ENCODE peak calls at places on chromosomes 4 and X, in eight cellular contexts. W is fibroblast of lung, C is BE2C, Q is lower lobe of right lung, D is K562, T is RWPE1, X is endothelial cell, L is B cell. P is an unnamed sample.

GRCh38 chr4:134727696-134728095 is 526.1 kb upstream of the PABPC4L start:
- DNase-seq in C (peak), D (no peak), Q (no peak), L (no peak), T (no peak), W (no peak), X (no peak), P (no peak)

GRCh38 chr4:33780952-33781655 is 2463.2 kb downstream of the ARAP2 start:
- DNase-seq in D (no peak), X (no peak), L (no peak), W (peak), C (no peak), Q (no peak), T (peak), P (peak)

GRCh38 chr4:173013232-173013932 is 155.2 kb upstream of the GALNT7 start:
- DNase-seq in T (peak), W (peak), Q (no peak), D (peak), L (peak), C (peak), X (peak), P (peak)

GRCh38 chrX:107902721-107903120 is 77.1 kb downstream of the MID2 start:
- DNase-seq in W (no peak), X (no peak), C (no peak), Q (no peak), L (no peak), D (no peak), T (no peak), P (no peak)

GRCh38 chrX:129842510-129843208 is 1.0 kb downstream of the ZDHHC9 start:
- DNase-seq in D (peak), W (peak), T (no peak), C (no peak), Q (peak), X (peak), L (no peak), P (peak)

GRCh38 chrX:38636949-38637819 is 75.8 kb downstream of the TSPAN7 start:
- DNase-seq in D (no peak), L (no peak), C (peak), Q (no peak), X (no peak), W (no peak), T (no peak), P (no peak)

GRCh38 chr4:95921470-95921869 is 81.6 kb downstream of the PDHA2 start:
- DNase-seq in X (no peak), D (no peak), L (no peak), Q (no peak), C (no peak), T (no peak), W (no peak), P (no peak)

GRCh38 chr4:74284074-74284473 is 24.2 kb upstream of the EPGN start:
- DNase-seq in W (peak), X (no peak), C (no peak), T (peak), Q (no peak), L (no peak), D (no peak), P (peak)

GRCh38 chr4:96585304-96585703 is 745.4 kb downstream of the PDHA2 start:
- DNase-seq in Q (no peak), D (no peak), L (no peak), C (no peak), X (no peak), W (no peak), T (no peak), P (no peak)

GRCh38 chr4:92328095-92328494 is 24.3 kb downstream of the GRID2 start:
- DNase-seq in T (no peak), W (no peak), Q (no peak), D (no peak), X (no peak), C (no peak), L (no peak), P (no peak)

GRCh38 chr4:7419961-7420660 is 14.6 kb downstream of the PSAPL1 start:
- DNase-seq in X (no peak), Q (no peak), T (no peak), C (no peak), W (no peak), L (no peak), D (no peak), P (no peak)

GRCh38 chrX:114800719-114801118 is 216.7 kb downstream of the IL13RA2 start:
- DNase-seq in L (no peak), X (no peak), T (peak), C (no peak), Q (no peak), D (peak), W (peak), P (peak)

GRCh38 chr4:150181536-150181935 is 103.3 kb downstream of the DCLK2 start:
- DNase-seq in X (peak), Q (no peak), T (no peak), W (peak), L (no peak), D (no peak), C (no peak), P (no peak)

GRCh38 chr4:158787718-158788441 is 19.1 kb downstream of the FNIP2 start:
- DNase-seq in Q (no peak), C (no peak), T (no peak), D (peak), L (no peak), X (no peak), W (no peak), P (no peak)

GRCh38 chrX:40508560-40508959 is 72.2 kb upstream of the ATP6AP2 start:
- DNase-seq in L (no peak), Q (no peak), D (no peak), C (no peak), T (no peak), X (no peak), W (no peak), P (no peak)

GRCh38 chrX:47093248-47093647 is 15.0 kb downstream of the RGN start:
- DNase-seq in T (peak), C (peak), X (no peak), W (peak), Q (no peak), L (no peak), D (peak), P (peak)

GRCh38 chr4:22345055-22345454 is 170.8 kb downstream of the ADGRA3 start:
- DNase-seq in Q (no peak), L (no peak), C (no peak), T (no peak), D (no peak), W (no peak), X (no peak), P (no peak)

GRCh38 chr4:153634737-153635353 is 49.2 kb upstream of the TLR2 start:
- DNase-seq in W (peak), L (no peak), C (no peak), Q (no peak), T (peak), X (no peak), D (peak), P (peak)

GRCh38 chrX:12989456-12989855 is 14.5 kb downstream of the TMSB4X start:
- DNase-seq in W (peak), C (no peak), D (no peak), Q (no peak), L (no peak), T (no peak), X (no peak), P (no peak)

GRCh38 chrX:48956728-48957414 is 536 bp downstream of the OTUD5 start:
- DNase-seq in T (no peak), X (peak), Q (peak), C (peak), L (peak), D (no peak), W (no peak), P (no peak)

GRCh38 chr4:84920591-84920990 is 45.9 kb downstream of the WDFY3 start:
- DNase-seq in C (no peak), D (no peak), T (peak), W (peak), L (no peak), X (no peak), Q (no peak), P (peak)

GRCh38 chrX:3184176-3184930 is 143.1 kb downstream of the ARSF start:
- DNase-seq in W (peak), T (no peak), X (no peak), C (no peak), Q (no peak), D (no peak), L (no peak), P (peak)

GRCh38 chrX:1502241-1502640 is 34.7 kb downstream of the P2RY8 start:
- DNase-seq in W (no peak), L (peak), D (peak), Q (no peak), X (no peak), C (no peak), T (no peak), P (no peak)

DNA sequence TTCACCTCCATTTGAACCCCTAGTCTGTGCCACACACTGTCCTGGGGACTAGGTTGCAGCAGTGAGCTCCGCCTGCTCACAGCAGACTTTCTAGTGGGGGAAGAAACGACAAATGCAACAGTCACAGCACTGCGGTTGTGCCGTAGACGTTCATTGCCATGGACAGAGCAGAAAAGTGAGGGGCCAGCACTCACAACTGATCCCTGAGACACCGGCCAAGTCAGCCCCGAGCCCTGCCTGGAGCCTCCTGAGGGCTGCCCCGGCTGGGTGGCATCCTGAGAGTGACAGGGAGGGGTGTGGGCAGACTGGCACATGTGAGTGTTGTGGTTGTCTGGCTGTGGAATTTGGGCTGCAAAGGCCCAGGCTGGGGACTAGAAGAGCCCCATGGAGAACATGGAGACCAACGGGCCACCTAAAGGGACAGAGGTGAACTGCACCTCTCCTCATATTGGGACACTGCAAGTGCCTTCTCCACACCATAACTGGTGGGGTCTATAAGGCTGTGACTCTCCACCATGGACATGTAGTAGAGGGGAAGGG is 4.6 kb downstream of the DUSP9 start:
- DNase-seq in L (peak), Q (no peak), D (no peak), X (no peak), C (no peak), T (no peak), W (no peak), P (no peak)
- TF ChIP-seq CTCF in L (peak), Q (no peak), D (peak), X (peak), C (peak), T (peak), W (peak), P (peak)

GRCh38 chrX:140697618-140698017 is 11.9 kb upstream of the LINC00632 start:
- DNase-seq in C (no peak), L (no peak), X (no peak), D (no peak), W (no peak), T (no peak), Q (no peak), P (no peak)
- TF ChIP-seq CTCF in C (peak), L (no peak), X (no peak), D (no peak), W (peak), T (no peak), Q (no peak), P (peak)

DNA sequence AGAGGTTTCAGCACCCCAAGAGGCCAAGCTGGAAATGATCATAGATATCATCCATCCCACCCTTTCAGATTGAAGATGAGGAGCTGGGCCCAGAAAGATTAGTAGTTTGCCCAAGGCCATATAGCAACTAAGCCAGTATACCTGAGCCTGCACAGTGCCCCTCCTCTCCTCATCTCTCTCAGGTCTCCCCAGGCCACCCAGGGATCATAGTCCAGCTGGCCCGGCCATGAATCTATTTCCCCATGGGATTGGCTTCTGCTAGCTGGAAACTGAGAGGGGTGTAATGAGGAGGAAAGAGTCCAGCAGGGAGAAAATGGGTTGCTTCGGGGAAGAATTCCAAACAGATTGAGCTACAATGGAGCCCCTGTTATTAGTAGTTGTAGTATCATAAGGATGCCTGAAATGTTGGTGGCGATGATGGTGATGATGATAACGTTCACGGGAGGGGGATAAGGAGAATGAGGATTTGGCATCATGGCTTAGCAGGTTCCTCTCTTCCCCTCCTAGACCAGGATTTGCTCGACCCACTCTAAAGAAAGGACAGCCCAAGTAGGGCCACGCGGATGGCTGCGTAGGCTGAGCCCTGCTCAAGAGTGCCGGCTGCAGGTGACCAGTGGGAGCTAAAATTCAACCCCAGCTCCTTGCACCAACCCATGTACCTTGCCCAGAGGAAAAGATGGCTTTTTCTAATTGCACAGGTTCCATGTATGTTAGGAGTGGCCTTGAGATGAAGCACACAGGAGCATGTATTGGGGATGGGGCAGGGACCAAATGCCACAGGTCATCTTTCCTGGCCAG is 117.8 kb upstream of the PJA1 start:
- DNase-seq in C (no peak), D (peak), Q (no peak), X (no peak), T (no peak), L (no peak), W (no peak), P (no peak)
- TF ChIP-seq CTCF in C (peak), D (no peak), Q (no peak), X (no peak), T (no peak), L (no peak), W (no peak), P (no peak)

GRCh38 chr4:5717449-5718158 is 6.6 kb downstream of the EVC start:
- DNase-seq in T (no peak), W (no peak), X (no peak), Q (no peak), D (no peak), C (no peak), L (no peak), P (no peak)

GRCh38 chr4:5718411-5718810 is 7.4 kb downstream of the EVC start:
- DNase-seq in C (no peak), D (no peak), X (no peak), Q (no peak), W (no peak), T (no peak), L (no peak), P (no peak)

GRCh38 chr4:5720980-5721379 is 10.0 kb downstream of the EVC start:
- DNase-seq in Q (no peak), C (no peak), D (no peak), W (no peak), L (no peak), X (no peak), T (no peak), P (no peak)

GRCh38 chr4:5720157-5720850 is 9.3 kb downstream of the EVC start:
- DNase-seq in X (no peak), Q (no peak), C (no peak), D (no peak), L (no peak), T (no peak), W (no peak), P (no peak)

GRCh38 chr4:5719329-5720055 is 8.5 kb downstream of the EVC start:
- DNase-seq in C (no peak), W (no peak), X (no peak), L (no peak), Q (no peak), T (no peak), D (no peak), P (no peak)
- TF ChIP-seq CTCF in C (no peak), W (no peak), X (no peak), L (no peak), Q (no peak), T (no peak), D (no peak), P (no peak)

GRCh38 chr4:8428288-8429097 is 12.0 kb downstream of the ACOX3 start:
- DNase-seq in C (peak), D (peak), X (peak), L (peak), T (peak), Q (peak), W (peak), P (peak)
- TF ChIP-seq CTCF in C (peak), D (peak), X (peak), L (no peak), T (peak), Q (no peak), W (peak), P (peak)

DNA sequence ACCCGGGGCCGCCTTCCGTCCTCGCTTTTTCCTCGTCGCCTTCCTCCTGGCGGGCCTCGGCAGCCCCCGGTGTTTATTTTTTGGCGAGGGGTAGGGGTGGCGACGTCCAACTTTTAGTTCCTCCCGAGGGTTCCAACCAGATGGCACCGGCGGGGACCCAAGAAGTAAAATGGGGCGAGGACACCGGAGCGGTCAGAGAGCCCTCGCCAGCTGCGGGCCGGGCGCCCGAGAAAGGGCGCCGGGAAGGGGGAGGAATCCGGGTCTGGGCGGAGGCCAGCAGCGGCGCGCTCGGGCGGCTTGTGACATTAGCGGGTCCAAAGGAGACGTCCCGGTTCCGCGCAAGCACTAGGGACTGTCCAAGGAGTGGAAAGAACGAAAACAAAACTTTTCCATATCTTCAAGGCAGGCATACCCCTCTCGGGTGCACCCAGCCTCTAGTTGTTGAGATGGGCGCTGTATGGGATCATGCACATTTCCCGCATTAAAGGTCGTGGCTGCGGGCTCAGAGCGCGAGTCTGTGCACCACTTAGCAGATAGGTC is 691 bp upstream of the USP46 start:
- DNase-seq in Q (peak), D (peak), X (peak), T (no peak), C (peak), L (peak), W (peak), P (no peak)
- TF ChIP-seq CTCF in Q (no peak), D (no peak), X (no peak), T (no peak), C (no peak), L (no peak), W (no peak), P (no peak)

GRCh38 chr4:121822796-121823504 is 733 bp downstream of the CCNA2 start:
- DNase-seq in X (peak), Q (peak), C (peak), T (peak), D (peak), L (no peak), W (peak), P (peak)
- TF ChIP-seq CTCF in X (peak), Q (no peak), C (peak), T (peak), D (peak), L (no peak), W (peak), P (peak)

GRCh38 chr4:1243451-1244080 is 5.4 kb downstream of the CTBP1 start:
- DNase-seq in T (no peak), X (no peak), D (no peak), Q (no peak), L (peak), W (no peak), C (peak), P (no peak)
- TF ChIP-seq CTCF in T (no peak), X (no peak), D (no peak), Q (no peak), L (no peak), W (no peak), C (no peak), P (no peak)

P was measured in HFFc6.